ENCODE peak calls at places on chromosomes 13 and 19, in four cellular contexts. One of them, this sample, is unnamed. For H3K4me1, the result is how much of the 10 kb centered on the place peaks cover.

GRCh38 chr13:50387124-50387581 is 371.9 kb downstream of the KCNRG start:
- DNase-seq in H9: peak
- DNase-seq in neural progenitor cell: peak
- DNase-seq in fibroblast of lung: peak
- DNase-seq in this sample: no peak

GRCh38 chr13:32284927-32285632 is 30.1 kb downstream of the ZAR1L start:
- DNase-seq in H9: no peak
- DNase-seq in neural progenitor cell: peak
- DNase-seq in fibroblast of lung: peak
- DNase-seq in this sample: no peak

GRCh38 chr13:81957121-81957520 is 1616.2 kb upstream of the SPRY2 start:
- DNase-seq in H9: peak
- DNase-seq in neural progenitor cell: peak
- DNase-seq in fibroblast of lung: no peak
- DNase-seq in this sample: no peak

GRCh38 chr19:53357821-53358581 is 7.5 kb upstream of the ZNF525 start:
- DNase-seq in H9: peak
- DNase-seq in neural progenitor cell: no peak
- DNase-seq in fibroblast of lung: no peak
- DNase-seq in this sample: no peak

GRCh38 chr13:99454518-99455183 is 46.6 kb upstream of the TM9SF2 start:
- DNase-seq in H9: no peak
- DNase-seq in neural progenitor cell: no peak
- DNase-seq in fibroblast of lung: no peak
- DNase-seq in this sample: no peak

GRCh38 chr19:18831524-18832330 is at the start of gene UPF1:
- DNase-seq in H9: peak
- DNase-seq in neural progenitor cell: peak
- DNase-seq in fibroblast of lung: peak
- DNase-seq in this sample: peak

GRCh38 chr13:74136089-74136658 is 2.0 kb upstream of the KLF12 start:
- DNase-seq in H9: no peak
- DNase-seq in neural progenitor cell: no peak
- DNase-seq in fibroblast of lung: peak
- DNase-seq in this sample: no peak

GRCh38 chr19:18414504-18415176 is 4.6 kb upstream of the SSBP4 start:
- DNase-seq in H9: peak
- DNase-seq in neural progenitor cell: peak
- DNase-seq in fibroblast of lung: no peak
- DNase-seq in this sample: no peak

GRCh38 chr13:53250272-53250875 is 221.8 kb downstream of the OLFM4 start:
- DNase-seq in H9: no peak
- DNase-seq in neural progenitor cell: peak
- DNase-seq in fibroblast of lung: peak
- DNase-seq in this sample: no peak

GRCh38 chr13:109401307-109401706 is 385.1 kb downstream of the IRS2 start:
- DNase-seq in H9: peak
- DNase-seq in neural progenitor cell: no peak
- DNase-seq in fibroblast of lung: no peak
- DNase-seq in this sample: no peak

GRCh38 chr13:27481766-27482165 is 31.4 kb upstream of the MTIF3 start:
- DNase-seq in H9: peak
- DNase-seq in neural progenitor cell: peak
- DNase-seq in fibroblast of lung: no peak
- DNase-seq in this sample: no peak

GRCh38 chr13:46372071-46372470 is 15.0 kb downstream of the RUBCNL start:
- DNase-seq in H9: no peak
- DNase-seq in neural progenitor cell: no peak
- DNase-seq in fibroblast of lung: no peak
- DNase-seq in this sample: no peak

GRCh38 chr13:28394422-28394821 is 100.5 kb downstream of the FLT1 start:
- DNase-seq in H9: no peak
- DNase-seq in neural progenitor cell: no peak
- DNase-seq in fibroblast of lung: no peak
- DNase-seq in this sample: no peak

GRCh38 chr13:113592571-113592970 is 8.0 kb downstream of the TFDP1 start:
- DNase-seq in H9: peak
- DNase-seq in neural progenitor cell: no peak
- DNase-seq in fibroblast of lung: no peak
- DNase-seq in this sample: no peak

GRCh38 chr19:19305066-19305465 is 15.2 kb downstream of the SUGP1 start:
- DNase-seq in H9: no peak
- DNase-seq in neural progenitor cell: no peak
- DNase-seq in fibroblast of lung: no peak
- DNase-seq in this sample: no peak

GRCh38 chr13:50891206-50891605 is 18.4 kb upstream of the RNASEH2B start:
- DNase-seq in H9: no peak
- DNase-seq in neural progenitor cell: no peak
- DNase-seq in fibroblast of lung: no peak
- DNase-seq in this sample: no peak

GRCh38 chr13:42153371-42153770 is 104.9 kb downstream of the DGKH start:
- DNase-seq in H9: no peak
- DNase-seq in neural progenitor cell: no peak
- DNase-seq in fibroblast of lung: no peak
- DNase-seq in this sample: no peak

GRCh38 chr13:79338343-79338742 is 67.7 kb downstream of the RBM26 start:
- DNase-seq in H9: no peak
- DNase-seq in neural progenitor cell: no peak
- DNase-seq in fibroblast of lung: no peak
- DNase-seq in this sample: no peak

GRCh38 chr13:90806905-90807304 is 540.6 kb upstream of the MIR17HG start:
- DNase-seq in H9: no peak
- DNase-seq in neural progenitor cell: peak
- DNase-seq in fibroblast of lung: no peak
- DNase-seq in this sample: no peak

GRCh38 chr13:85093808-85094207 is 705.4 kb downstream of the SLITRK6 start:
- DNase-seq in H9: no peak
- DNase-seq in neural progenitor cell: no peak
- DNase-seq in fibroblast of lung: peak
- DNase-seq in this sample: no peak

GRCh38 chr19:1073063-1073955 is 6.3 kb downstream of the ARHGAP45 start:
- DNase-seq in H9: no peak
- DNase-seq in neural progenitor cell: no peak
- DNase-seq in fibroblast of lung: no peak
- DNase-seq in this sample: no peak

GRCh38 chr13:50845211-50845610 is 1.7 kb upstream of the DLEU7 start:
- DNase-seq in H9: no peak
- DNase-seq in neural progenitor cell: no peak
- DNase-seq in fibroblast of lung: peak
- DNase-seq in this sample: no peak

GRCh38 chr19:9945319-9945966 is 9.1 kb upstream of the OLFM2 start:
- DNase-seq in H9: peak
- DNase-seq in neural progenitor cell: peak
- DNase-seq in fibroblast of lung: peak
- DNase-seq in this sample: no peak

GRCh38 chr13:75771818-75772217 is 135.7 kb downstream of the LMO7 start:
- DNase-seq in H9: no peak
- DNase-seq in neural progenitor cell: no peak
- DNase-seq in fibroblast of lung: peak
- DNase-seq in this sample: no peak

GRCh38 chr13:66344770-66345367 is 885.3 kb downstream of the PCDH9 start:
- DNase-seq in H9: no peak
- DNase-seq in neural progenitor cell: peak
- DNase-seq in fibroblast of lung: no peak
- DNase-seq in this sample: no peak

GRCh38 chr19:2185734-2186070 is 22.0 kb downstream of the DOT1L start:
- DNase-seq in H9: no peak
- DNase-seq in neural progenitor cell: no peak
- DNase-seq in fibroblast of lung: no peak
- DNase-seq in this sample: no peak

GRCh38 chr19:5537870-5538269 is 29.9 kb downstream of the TINCR start:
- DNase-seq in H9: no peak
- DNase-seq in neural progenitor cell: no peak
- DNase-seq in fibroblast of lung: no peak
- DNase-seq in this sample: no peak

GRCh38 chr13:44974056-44974798 is 15.0 kb downstream of the NUFIP1 start:
- DNase-seq in H9: no peak
- DNase-seq in neural progenitor cell: no peak
- DNase-seq in fibroblast of lung: peak
- DNase-seq in this sample: no peak

GRCh38 chr13:19071161-19071936 is 110.3 kb downstream of the TUBA3C start:
- DNase-seq in H9: no peak
- DNase-seq in neural progenitor cell: no peak
- DNase-seq in fibroblast of lung: no peak
- DNase-seq in this sample: no peak

GRCh38 chr13:94617389-94618000 is 15.8 kb downstream of the GPR180 start:
- DNase-seq in H9: no peak
- DNase-seq in neural progenitor cell: no peak
- DNase-seq in fibroblast of lung: no peak
- DNase-seq in this sample: no peak

GRCh38 chr13:110499621-110500281 is 61.8 kb downstream of the RAB20 start:
- DNase-seq in H9: no peak
- DNase-seq in neural progenitor cell: no peak
- DNase-seq in fibroblast of lung: peak
- DNase-seq in this sample: no peak

GRCh38 chr19:18542936-18543813 is at the start of gene FKBP8:
- DNase-seq in H9: peak
- DNase-seq in neural progenitor cell: peak
- DNase-seq in fibroblast of lung: peak
- DNase-seq in this sample: peak

GRCh38 chr19:42202290-42202867 is 15.1 kb downstream of the DEDD2 start:
- DNase-seq in H9: no peak
- DNase-seq in neural progenitor cell: no peak
- DNase-seq in fibroblast of lung: no peak
- DNase-seq in this sample: no peak
- H3K27ac ChIP-seq in H9: no peak
- H3K27ac ChIP-seq in neural progenitor cell: no peak
- H3K27ac ChIP-seq in fibroblast of lung: no peak
- H3K27ac ChIP-seq in this sample: no peak

GRCh38 chr13:24271231-24271610 is 38.2 kb upstream of the C1QTNF9 start:
- DNase-seq in H9: no peak
- DNase-seq in neural progenitor cell: no peak
- DNase-seq in fibroblast of lung: no peak
- DNase-seq in this sample: no peak

GRCh38 chr13:24267801-24268200 is 41.6 kb upstream of the C1QTNF9 start:
- DNase-seq in H9: no peak
- DNase-seq in neural progenitor cell: no peak
- DNase-seq in fibroblast of lung: no peak
- DNase-seq in this sample: no peak

GRCh38 chr13:24271611-24272451 is 37.5 kb upstream of the C1QTNF9 start:
- DNase-seq in H9: no peak
- DNase-seq in neural progenitor cell: peak
- DNase-seq in fibroblast of lung: peak
- DNase-seq in this sample: peak

GRCh38 chr13:24270639-24271131 is 38.7 kb upstream of the C1QTNF9 start:
- DNase-seq in H9: no peak
- DNase-seq in neural progenitor cell: peak
- DNase-seq in fibroblast of lung: peak
- DNase-seq in this sample: peak

DNA sequence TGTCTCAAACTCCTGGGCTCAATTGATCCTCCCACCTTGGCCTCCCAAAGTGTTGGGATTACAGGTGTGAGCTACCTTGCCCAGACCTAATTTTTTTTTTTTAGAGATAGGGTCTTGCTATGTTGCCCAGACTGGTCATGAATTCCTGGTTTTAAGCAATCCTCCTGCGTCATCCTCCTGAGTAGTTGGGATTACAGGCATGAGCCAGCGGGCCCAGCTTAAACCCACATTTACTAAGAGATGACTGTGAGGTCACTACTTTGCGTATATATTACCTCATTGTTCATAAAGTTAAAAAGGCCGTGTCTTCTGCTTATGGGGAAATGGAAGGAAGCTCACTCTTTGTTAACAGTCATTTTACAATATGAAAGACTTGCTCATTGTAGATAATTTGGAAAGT is 39.6 kb upstream of the C1QTNF9 start:
- DNase-seq in H9: no peak
- DNase-seq in neural progenitor cell: no peak
- DNase-seq in fibroblast of lung: peak
- DNase-seq in this sample: no peak
- H3K4me1 ChIP-seq in H9: under half
- H3K4me1 ChIP-seq in neural progenitor cell: under half
- H3K4me1 ChIP-seq in fibroblast of lung: under half
- H3K4me1 ChIP-seq in this sample: half or more

GRCh38 chr19:47239152-47239551 is 8.2 kb upstream of the BBC3 start:
- DNase-seq in H9: no peak
- DNase-seq in neural progenitor cell: no peak
- DNase-seq in fibroblast of lung: peak
- DNase-seq in this sample: no peak
- TF ChIP-seq CTCF in H9: no peak
- TF ChIP-seq CTCF in neural progenitor cell: no peak
- TF ChIP-seq CTCF in fibroblast of lung: no peak
- TF ChIP-seq CTCF in this sample: no peak

DNA sequence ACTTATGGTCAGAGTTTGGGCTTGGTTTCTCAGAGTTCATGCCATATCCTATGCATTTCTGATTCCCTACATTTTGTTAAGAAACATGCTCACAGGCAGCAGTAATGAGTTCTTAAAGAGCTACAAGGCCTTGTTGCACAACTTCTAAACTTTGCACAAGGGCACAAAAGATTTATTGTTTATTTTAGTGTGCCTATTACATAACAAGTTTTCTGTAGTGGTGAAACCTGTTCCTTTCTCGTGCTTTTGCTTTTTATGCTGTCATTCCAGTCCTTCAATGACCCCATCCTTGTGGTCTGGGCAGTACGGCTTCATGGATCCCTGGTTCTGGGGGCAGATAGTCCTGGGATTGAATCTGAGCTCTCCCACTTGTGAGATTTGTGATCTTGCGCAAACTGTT is 17.8 kb downstream of the ZNF507 start:
- DNase-seq in H9: no peak
- DNase-seq in neural progenitor cell: no peak
- DNase-seq in fibroblast of lung: no peak
- DNase-seq in this sample: no peak
- H3K27ac ChIP-seq in H9: no peak
- H3K27ac ChIP-seq in neural progenitor cell: no peak
- H3K27ac ChIP-seq in fibroblast of lung: no peak
- H3K27ac ChIP-seq in this sample: no peak

GRCh38 chr13:98409281-98409680 is 167.6 kb downstream of the STK24 start:
- DNase-seq in H9: no peak
- DNase-seq in neural progenitor cell: no peak
- DNase-seq in fibroblast of lung: no peak
- DNase-seq in this sample: no peak

GRCh38 chr13:98406475-98406874 is 170.4 kb downstream of the STK24 start:
- DNase-seq in H9: no peak
- DNase-seq in neural progenitor cell: no peak
- DNase-seq in fibroblast of lung: no peak
- DNase-seq in this sample: no peak

GRCh38 chr13:98405690-98406344 is 171.1 kb downstream of the STK24 start:
- DNase-seq in H9: no peak
- DNase-seq in neural progenitor cell: no peak
- DNase-seq in fibroblast of lung: no peak
- DNase-seq in this sample: no peak

GRCh38 chr13:98406971-98407370 is 169.9 kb downstream of the STK24 start:
- DNase-seq in H9: no peak
- DNase-seq in neural progenitor cell: no peak
- DNase-seq in fibroblast of lung: no peak
- DNase-seq in this sample: no peak

DNA sequence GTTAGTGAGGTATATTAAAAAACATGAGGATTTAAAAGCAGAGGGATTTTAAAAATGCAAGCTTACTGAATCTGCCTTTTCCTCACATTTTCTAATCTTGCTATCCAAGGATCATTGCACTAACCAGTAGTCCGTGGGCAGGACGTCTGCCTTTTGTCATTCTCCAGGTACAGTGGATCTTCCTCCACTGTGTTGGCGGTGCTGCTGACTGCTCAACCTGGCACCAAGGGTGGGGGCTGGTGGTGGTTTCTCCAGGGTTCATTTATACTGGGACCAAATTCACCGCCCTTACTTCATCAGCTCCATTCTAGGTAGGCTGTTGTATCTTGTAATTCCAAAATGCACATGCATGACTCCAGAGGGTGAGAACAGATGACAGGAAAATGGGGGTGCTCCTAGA is 169.3 kb downstream of the STK24 start:
- DNase-seq in H9: no peak
- DNase-seq in neural progenitor cell: no peak
- DNase-seq in fibroblast of lung: no peak
- DNase-seq in this sample: no peak
- H3K4me1 ChIP-seq in H9: under half
- H3K4me1 ChIP-seq in neural progenitor cell: under half
- H3K4me1 ChIP-seq in fibroblast of lung: under half
- H3K4me1 ChIP-seq in this sample: under half